ENCODE peak calls at places on chromosomes 5 and 9, in five cellular contexts. R, O, U, K and V are unnamed samples.

GRCh38 chr5:138408023-138408422 is 30.8 kb upstream of the REEP2 start:
- DNase-seq in R (no peak), U (no peak), K (no peak), O (peak; percentile 6), V (peak; percentile 16)

GRCh38 chr9:69153707-69154521 is 20.2 kb upstream of the TJP2 start:
- DNase-seq in R (no peak), K (no peak), U (no peak), O (no peak), V (no peak)

GRCh38 chr5:148957591-148958202 is 105.2 kb downstream of the SH3TC2 start:
- DNase-seq in U (peak; percentile 59), O (peak; percentile 58), K (peak; percentile 86), R (peak; percentile 85), V (peak; percentile 54)

GRCh38 chr5:172553838-172554344 is 87.2 kb upstream of the NEURL1B start:
- DNase-seq in R (no peak), U (no peak), O (no peak), K (no peak), V (no peak)

GRCh38 chr5:116084231-116084630 is 594 bp upstream of the COMMD10 start:
- DNase-seq in K (peak; percentile 28), U (peak; percentile 52), R (peak; percentile 32), O (peak; percentile 63), V (no peak)

GRCh38 chr9:134358026-134358967 is 32.0 kb downstream of the RXRA start:
- DNase-seq in U (peak; percentile 74), R (no peak), K (no peak), O (peak; percentile 36), V (no peak)

GRCh38 chr9:127121628-127122175 is 733 bp downstream of the ANGPTL2 start:
- DNase-seq in U (peak; percentile 59), O (peak; percentile 78), K (no peak), R (peak; percentile 41), V (no peak)

GRCh38 chr9:91360551-91361293 is 996 bp downstream of the AUH start:
- DNase-seq in K (no peak), R (peak; percentile 56), O (peak; percentile 29), U (no peak), V (no peak)

GRCh38 chr5:127358782-127359181 is 68.2 kb downstream of the MEGF10 start:
- DNase-seq in R (no peak), U (no peak), O (peak; percentile 79), K (no peak), V (no peak)

GRCh38 chr5:132274050-132274869 is 16.8 kb downstream of the PDLIM4 start:
- DNase-seq in O (no peak), R (no peak), U (no peak), K (no peak), V (no peak)

GRCh38 chr9:98538626-98539031 is 170.1 kb downstream of the GABBR2 start:
- DNase-seq in R (no peak), K (peak; percentile 7), O (peak; percentile 64), U (peak; percentile 59), V (no peak)

GRCh38 chr5:111670826-111671492 is 86.0 kb downstream of the NREP start:
- DNase-seq in K (peak; percentile 30), O (peak; percentile 56), U (no peak), R (no peak), V (no peak)

GRCh38 chr5:91042225-91042624 is 340.9 kb downstream of the ARRDC3 start:
- DNase-seq in U (no peak), K (no peak), R (no peak), O (no peak), V (no peak)

GRCh38 chr9:96217358-96217755 is 84.6 kb downstream of the HSD17B3 start:
- DNase-seq in O (no peak), K (no peak), R (peak; percentile 77), U (peak; percentile 88), V (no peak)

GRCh38 chr5:59956130-59956773 is 62.7 kb upstream of the PDE4D start:
- DNase-seq in R (no peak), U (no peak), O (no peak), K (no peak), V (no peak)

GRCh38 chr5:10555134-10555733 is 8.6 kb upstream of the ANKRD33B start:
- DNase-seq in U (peak; percentile 53), K (peak; percentile 100), R (no peak), O (peak; percentile 90), V (no peak)

GRCh38 chr9:116460026-116460425 is 227.1 kb upstream of the TRIM32 start:
- DNase-seq in K (no peak), O (no peak), U (no peak), R (no peak), V (no peak)

GRCh38 chr5:172421-172820 is 18.9 kb upstream of the LRRC14B start:
- DNase-seq in U (no peak), K (no peak), R (no peak), O (no peak), V (no peak)

GRCh38 chr5:173742432-173742816 is 126.0 kb upstream of the BOD1 start:
- DNase-seq in K (no peak), U (no peak), O (no peak), R (no peak), V (peak; percentile 82)

GRCh38 chr5:163105456-163105855 is 331.9 kb upstream of the CCNG1 start:
- DNase-seq in O (peak; percentile 20), K (peak; percentile 88), R (no peak), U (no peak), V (no peak)

GRCh38 chr5:763397-763796 is 21.1 kb downstream of the ZDHHC11B start:
- DNase-seq in O (no peak), K (no peak), R (no peak), U (peak; percentile 26), V (no peak)

GRCh38 chr9:86353591-86354047 is 591 bp downstream of the TUT7 start:
- DNase-seq in K (peak; percentile 51), R (no peak), O (peak; percentile 55), U (no peak), V (peak; percentile 32)

DNA sequence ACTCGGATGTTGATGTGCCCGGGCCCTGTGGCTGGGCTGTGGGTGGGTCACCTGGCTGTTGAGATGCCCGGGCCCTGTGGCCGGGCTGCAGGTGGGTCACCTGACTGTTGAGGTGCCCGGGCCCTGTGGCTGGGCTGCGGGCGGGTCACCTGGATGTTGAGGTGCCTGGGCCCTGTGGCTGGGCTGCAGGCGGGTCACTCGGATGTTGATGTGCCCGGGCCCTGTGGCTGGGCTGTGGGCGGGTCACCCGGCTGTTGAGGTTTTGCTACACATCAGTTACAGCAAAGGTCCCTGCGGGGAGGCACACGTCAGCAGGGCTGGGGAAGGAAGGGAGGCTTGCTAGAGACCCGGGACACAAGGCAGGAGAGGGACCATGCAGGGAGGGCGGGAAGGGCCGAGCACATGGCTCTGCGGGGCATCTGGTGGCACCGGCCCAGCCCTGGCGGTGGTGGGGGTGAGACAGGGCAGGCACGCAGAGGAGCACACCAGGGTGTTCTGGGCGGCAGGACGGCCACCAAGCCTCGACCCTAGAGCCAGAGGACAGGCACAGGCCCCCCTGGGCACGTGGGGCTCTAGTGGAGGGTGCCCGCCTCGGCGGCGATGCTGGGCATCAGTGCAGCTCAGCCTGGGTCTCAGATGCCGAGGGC is 35.4 kb downstream of the PNPLA7 start:
- DNase-seq in U (no peak), R (no peak), O (no peak), K (no peak), V (no peak)
- H3K9ac ChIP-seq in U (no peak overlapping the region), R (no peak overlapping the region), O (no peak overlapping the region), K (no peak overlapping the region), V (no peak overlapping the region)

GRCh38 chr9:137199411-137200121 is 975 bp downstream of the TPRN start:
- DNase-seq in R (peak; percentile 32), K (no peak), U (no peak), O (peak; percentile 28), V (no peak)

GRCh38 chr9:137200311-137201204 is at the start of gene TPRN:
- DNase-seq in R (peak; percentile 100), O (peak; percentile 100), K (peak; percentile 97), U (peak; percentile 100), V (peak; percentile 100)

GRCh38 chr9:137198748-137199276 is 1.7 kb downstream of the TPRN start:
- DNase-seq in O (no peak), U (no peak), K (no peak), R (no peak), V (no peak)

GRCh38 chr9:137195525-137196220 is 4.9 kb downstream of the TPRN start:
- DNase-seq in R (no peak), U (no peak), K (peak; percentile 51), O (no peak), V (no peak)

GRCh38 chr9:137198051-137198747 is 2.3 kb downstream of the TPRN start:
- DNase-seq in K (peak; percentile 85), R (no peak), U (no peak), O (peak; percentile 38), V (no peak)
- TF ChIP-seq EZH2phosphoT487 in K (no peak), R (no peak), U (no peak), O (no peak), V (no peak)

DNA sequence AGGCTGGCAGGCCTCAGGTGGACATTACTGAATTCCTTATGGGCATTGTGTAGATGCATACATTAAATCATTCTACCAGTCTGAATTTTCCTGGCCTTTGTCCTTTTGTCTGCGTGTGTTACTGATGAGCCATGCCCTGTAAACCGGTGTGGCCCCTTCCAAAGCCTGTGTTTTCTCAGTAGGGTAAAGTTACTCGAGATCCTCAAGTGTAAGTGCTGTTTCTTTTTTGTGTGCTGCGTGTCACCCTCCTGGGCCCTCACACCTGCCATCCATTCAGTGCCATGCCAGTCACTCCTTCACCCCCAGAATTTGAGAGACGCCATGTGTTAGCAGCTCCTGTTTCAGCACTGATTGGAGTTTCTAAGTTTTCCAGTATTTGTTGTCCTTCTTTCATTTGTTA is 288.3 kb downstream of the FANCC start:
- DNase-seq in R (no peak), K (no peak), O (no peak), U (no peak), V (no peak)
- H3K9ac ChIP-seq in R (no peak overlapping the region), K (no peak overlapping the region), O (peak overlapping the region; percentile 21), U (no peak overlapping the region), V (no peak overlapping the region)

GRCh38 chr5:147411612-147412310 is 98.1 kb downstream of the DPYSL3 start:
- DNase-seq in U (no peak), K (no peak), O (no peak), R (no peak), V (no peak)

GRCh38 chr5:147408980-147409379 is 100.9 kb downstream of the DPYSL3 start:
- DNase-seq in K (no peak), R (no peak), U (no peak), O (no peak), V (no peak)

GRCh38 chr5:147413266-147413665 is 96.6 kb downstream of the DPYSL3 start:
- DNase-seq in U (no peak), R (no peak), K (no peak), O (no peak), V (no peak)

GRCh38 chr5:147412561-147412960 is 97.3 kb downstream of the DPYSL3 start:
- DNase-seq in R (no peak), O (no peak), K (no peak), U (no peak), V (no peak)

DNA sequence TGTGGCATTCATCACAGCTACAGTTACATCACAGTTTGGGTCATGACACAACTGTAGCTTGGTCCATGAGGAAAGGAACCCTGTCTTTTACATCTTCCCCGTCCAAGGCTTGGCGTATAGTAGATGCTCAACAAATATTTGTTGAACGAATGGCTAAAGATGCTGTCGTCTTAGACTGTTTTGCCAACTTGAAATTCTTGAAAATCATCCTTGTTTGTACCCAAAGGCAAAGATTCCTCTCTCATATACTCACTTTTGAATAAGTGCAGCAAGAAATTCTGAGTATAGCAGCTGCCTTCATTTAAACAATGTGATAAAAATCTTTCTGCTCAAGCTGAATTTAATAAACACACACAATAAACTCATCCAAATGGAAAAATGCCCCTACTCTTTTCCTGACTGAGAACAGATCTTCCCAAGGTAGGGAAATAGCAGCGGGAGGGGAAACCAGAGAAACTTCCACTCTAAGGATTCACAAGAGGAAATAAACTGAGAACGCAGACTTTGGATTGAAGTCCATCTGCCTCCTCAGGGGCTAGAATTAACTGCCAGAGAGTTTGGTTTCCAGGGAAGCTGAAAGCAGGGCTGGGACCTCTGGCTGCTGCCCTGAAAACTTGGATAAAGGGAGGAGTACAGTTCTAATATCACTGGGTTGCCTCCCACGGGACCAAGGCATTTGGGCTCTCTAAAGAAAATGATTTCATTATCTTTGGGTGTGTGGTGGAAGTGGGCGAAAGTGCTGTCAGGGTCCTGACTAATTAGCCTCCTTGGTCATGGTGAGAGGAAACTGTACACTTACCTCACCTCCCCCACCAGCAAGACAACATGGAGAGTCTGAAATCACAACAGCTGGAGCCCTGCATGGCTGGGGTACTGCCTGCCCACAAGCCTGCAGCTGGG is 99.1 kb downstream of the DPYSL3 start:
- DNase-seq in O (peak; percentile 14), R (no peak), K (no peak), U (peak; percentile 40), V (no peak)
- TF ChIP-seq EZH2phosphoT487 in O (no peak), R (no peak), K (no peak), U (no peak), V (no peak)